ENCODE peak calls at places on chromosomes 5 and 9, in eight cellular contexts. One of them, this sample, is unnamed.

GRCh38 chr5:73321757-73322452 is 126.7 kb downstream of the FOXD1 start:
- DNase-seq in GM23248: peak; percentile 96
- DNase-seq in heart left ventricle: no peak
- DNase-seq in psoas muscle: no peak
- DNase-seq in right atrium auricular region: no peak
- DNase-seq in IMR-90: peak; percentile 97
- DNase-seq in tibial artery: no peak
- DNase-seq in CD8-positive, alpha-beta memory T cell: no peak
- DNase-seq in this sample: no peak

GRCh38 chr9:15277400-15278137 is 29.4 kb downstream of the TTC39B start:
- DNase-seq in GM23248: peak; percentile 55
- DNase-seq in heart left ventricle: no peak
- DNase-seq in psoas muscle: no peak
- DNase-seq in right atrium auricular region: no peak
- DNase-seq in IMR-90: peak; percentile 25
- DNase-seq in tibial artery: no peak
- DNase-seq in CD8-positive, alpha-beta memory T cell: peak; percentile 24
- DNase-seq in this sample: no peak

GRCh38 chr5:53469946-53470687 is 10.3 kb upstream of the FST start:
- DNase-seq in GM23248: no peak
- DNase-seq in heart left ventricle: no peak
- DNase-seq in psoas muscle: no peak
- DNase-seq in right atrium auricular region: no peak
- DNase-seq in IMR-90: peak; percentile 79
- DNase-seq in tibial artery: no peak
- DNase-seq in CD8-positive, alpha-beta memory T cell: no peak
- DNase-seq in this sample: no peak

GRCh38 chr9:129575818-129576217 is 45.1 kb downstream of the C9orf50 start:
- DNase-seq in GM23248: peak; percentile 33
- DNase-seq in heart left ventricle: no peak
- DNase-seq in psoas muscle: no peak
- DNase-seq in right atrium auricular region: no peak
- DNase-seq in IMR-90: peak; percentile 35
- DNase-seq in tibial artery: no peak
- DNase-seq in CD8-positive, alpha-beta memory T cell: no peak
- DNase-seq in this sample: peak; percentile 51

GRCh38 chr5:141958773-141959172 is 771 bp upstream of the PCDH12 start:
- DNase-seq in GM23248: peak; percentile 79
- DNase-seq in heart left ventricle: peak; percentile 54
- DNase-seq in psoas muscle: peak; percentile 41
- DNase-seq in right atrium auricular region: peak; percentile 83
- DNase-seq in IMR-90: peak; percentile 13
- DNase-seq in tibial artery: no peak
- DNase-seq in CD8-positive, alpha-beta memory T cell: no peak
- DNase-seq in this sample: no peak

GRCh38 chr5:37840036-37840909 is at the start of gene GDNF:
- DNase-seq in GM23248: peak; percentile 86
- DNase-seq in heart left ventricle: peak; percentile 65
- DNase-seq in psoas muscle: peak; percentile 44
- DNase-seq in right atrium auricular region: no peak
- DNase-seq in IMR-90: peak; percentile 77
- DNase-seq in tibial artery: no peak
- DNase-seq in CD8-positive, alpha-beta memory T cell: no peak
- DNase-seq in this sample: peak; percentile 36

GRCh38 chr5:68154119-68154857 is 61.3 kb upstream of the PIK3R1 start:
- DNase-seq in GM23248: no peak
- DNase-seq in heart left ventricle: no peak
- DNase-seq in psoas muscle: no peak
- DNase-seq in right atrium auricular region: no peak
- DNase-seq in IMR-90: no peak
- DNase-seq in tibial artery: no peak
- DNase-seq in CD8-positive, alpha-beta memory T cell: no peak
- DNase-seq in this sample: no peak

GRCh38 chr9:37984672-37985611 is 81.0 kb upstream of the SLC25A51 start:
- DNase-seq in GM23248: peak; percentile 94
- DNase-seq in heart left ventricle: peak; percentile 66
- DNase-seq in psoas muscle: peak; percentile 33
- DNase-seq in right atrium auricular region: no peak
- DNase-seq in IMR-90: peak; percentile 72
- DNase-seq in tibial artery: no peak
- DNase-seq in CD8-positive, alpha-beta memory T cell: no peak
- DNase-seq in this sample: no peak

GRCh38 chr9:114518599-114519022 is 13.3 kb upstream of the WHRN start:
- DNase-seq in GM23248: no peak
- DNase-seq in heart left ventricle: no peak
- DNase-seq in psoas muscle: no peak
- DNase-seq in right atrium auricular region: no peak
- DNase-seq in IMR-90: no peak
- DNase-seq in tibial artery: no peak
- DNase-seq in CD8-positive, alpha-beta memory T cell: no peak
- DNase-seq in this sample: no peak

GRCh38 chr9:13928988-13929387 is 385.0 kb downstream of the NFIB start:
- DNase-seq in GM23248: no peak
- DNase-seq in heart left ventricle: no peak
- DNase-seq in psoas muscle: no peak
- DNase-seq in right atrium auricular region: no peak
- DNase-seq in IMR-90: no peak
- DNase-seq in tibial artery: no peak
- DNase-seq in CD8-positive, alpha-beta memory T cell: no peak
- DNase-seq in this sample: no peak
- H3K4me1 ChIP-seq in GM23248: no peaks in the 10 kb centered on the region
- H3K4me1 ChIP-seq in heart left ventricle: peaks cover 15% of the 10 kb centered on the region
- H3K4me1 ChIP-seq in psoas muscle: peaks cover 11% of the 10 kb centered on the region
- H3K4me1 ChIP-seq in right atrium auricular region: peaks cover 12% of the 10 kb centered on the region
- H3K4me1 ChIP-seq in IMR-90: no peaks in the 10 kb centered on the region
- H3K4me1 ChIP-seq in tibial artery: no peaks in the 10 kb centered on the region
- H3K4me1 ChIP-seq in CD8-positive, alpha-beta memory T cell: no peaks in the 10 kb centered on the region
- H3K4me1 ChIP-seq in this sample: no peaks in the 10 kb centered on the region

GRCh38 chr5:175717837-175718236 is 60.0 kb downstream of the HRH2 start:
- DNase-seq in GM23248: no peak
- DNase-seq in heart left ventricle: no peak
- DNase-seq in psoas muscle: no peak
- DNase-seq in right atrium auricular region: no peak
- DNase-seq in IMR-90: no peak
- DNase-seq in tibial artery: no peak
- DNase-seq in CD8-positive, alpha-beta memory T cell: no peak
- DNase-seq in this sample: no peak

GRCh38 chr5:175713930-175714329 is 56.1 kb downstream of the HRH2 start:
- DNase-seq in GM23248: no peak
- DNase-seq in heart left ventricle: no peak
- DNase-seq in psoas muscle: no peak
- DNase-seq in right atrium auricular region: no peak
- DNase-seq in IMR-90: no peak
- DNase-seq in tibial artery: no peak
- DNase-seq in CD8-positive, alpha-beta memory T cell: no peak
- DNase-seq in this sample: no peak

GRCh38 chr5:175714686-175715085 is 56.8 kb downstream of the HRH2 start:
- DNase-seq in GM23248: no peak
- DNase-seq in heart left ventricle: no peak
- DNase-seq in psoas muscle: no peak
- DNase-seq in right atrium auricular region: no peak
- DNase-seq in IMR-90: no peak
- DNase-seq in tibial artery: no peak
- DNase-seq in CD8-positive, alpha-beta memory T cell: no peak
- DNase-seq in this sample: no peak

GRCh38 chr5:175718401-175719108 is 60.7 kb downstream of the HRH2 start:
- DNase-seq in GM23248: peak; percentile 31
- DNase-seq in heart left ventricle: no peak
- DNase-seq in psoas muscle: peak; percentile 49
- DNase-seq in right atrium auricular region: no peak
- DNase-seq in IMR-90: no peak
- DNase-seq in tibial artery: peak; percentile 45
- DNase-seq in CD8-positive, alpha-beta memory T cell: peak; percentile 34
- DNase-seq in this sample: no peak

GRCh38 chr5:175715627-175716522 is 58.0 kb downstream of the HRH2 start:
- DNase-seq in GM23248: no peak
- DNase-seq in heart left ventricle: no peak
- DNase-seq in psoas muscle: no peak
- DNase-seq in right atrium auricular region: no peak
- DNase-seq in IMR-90: no peak
- DNase-seq in tibial artery: no peak
- DNase-seq in CD8-positive, alpha-beta memory T cell: no peak
- DNase-seq in this sample: no peak
- H3K4me1 ChIP-seq in GM23248: no peaks in the 10 kb centered on the region
- H3K4me1 ChIP-seq in heart left ventricle: peaks cover 37% of the 10 kb centered on the region
- H3K4me1 ChIP-seq in psoas muscle: no peaks in the 10 kb centered on the region
- H3K4me1 ChIP-seq in right atrium auricular region: peaks cover 5% of the 10 kb centered on the region
- H3K4me1 ChIP-seq in IMR-90: no peaks in the 10 kb centered on the region
- H3K4me1 ChIP-seq in tibial artery: no peaks in the 10 kb centered on the region
- H3K4me1 ChIP-seq in CD8-positive, alpha-beta memory T cell: no peaks in the 10 kb centered on the region
- H3K4me1 ChIP-seq in this sample: no peaks in the 10 kb centered on the region

DNA sequence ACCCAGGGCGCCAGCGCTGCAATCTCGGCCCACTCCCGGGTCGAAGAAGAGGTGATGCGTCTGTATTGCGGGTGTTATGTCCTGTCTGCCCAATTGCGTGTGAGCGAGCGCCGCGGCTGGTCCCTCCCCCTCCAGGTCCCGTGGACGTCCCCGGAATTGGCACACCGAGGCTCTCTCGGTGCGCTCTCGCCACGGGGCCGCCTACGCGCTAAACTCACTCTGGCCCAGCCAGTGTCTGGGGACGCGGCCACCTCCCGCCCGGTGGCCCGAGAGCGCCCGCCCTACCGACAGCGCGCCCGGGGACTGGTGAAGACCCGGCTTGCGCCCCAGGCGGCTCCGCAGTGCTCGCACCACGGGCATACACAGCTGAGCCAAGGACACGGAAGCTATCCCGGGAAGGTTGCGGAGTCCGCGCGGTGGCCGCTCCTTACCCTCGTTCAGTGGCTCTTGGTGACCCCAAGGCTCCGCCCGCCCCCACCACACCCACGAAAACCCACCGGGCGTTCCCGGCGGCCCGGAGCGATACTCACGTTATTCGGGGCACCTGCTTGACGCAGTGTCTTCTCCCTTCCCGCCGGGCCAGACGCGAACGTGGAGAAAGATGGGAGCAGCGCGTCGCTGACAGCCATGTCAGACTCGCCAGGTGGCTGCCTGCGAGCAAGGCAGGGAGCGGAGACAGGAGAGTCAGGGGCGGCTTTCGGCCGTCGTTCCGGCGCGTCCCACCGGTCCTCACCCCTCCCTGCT is 997 bp downstream of the KLF4 start:
- DNase-seq in GM23248: peak; percentile 91
- DNase-seq in heart left ventricle: peak; percentile 81
- DNase-seq in psoas muscle: peak; percentile 83
- DNase-seq in right atrium auricular region: peak; percentile 87
- DNase-seq in IMR-90: peak; percentile 49
- DNase-seq in tibial artery: peak; percentile 86
- DNase-seq in CD8-positive, alpha-beta memory T cell: no peak
- DNase-seq in this sample: peak; percentile 68
- H3K4me1 ChIP-seq in GM23248: peaks cover 28% of the 10 kb centered on the region
- H3K4me1 ChIP-seq in heart left ventricle: peaks cover 14% of the 10 kb centered on the region
- H3K4me1 ChIP-seq in psoas muscle: peaks cover 24% of the 10 kb centered on the region
- H3K4me1 ChIP-seq in right atrium auricular region: peaks cover 25% of the 10 kb centered on the region
- H3K4me1 ChIP-seq in IMR-90: peaks cover 2% of the 10 kb centered on the region
- H3K4me1 ChIP-seq in tibial artery: no peaks in the 10 kb centered on the region
- H3K4me1 ChIP-seq in CD8-positive, alpha-beta memory T cell: no peaks in the 10 kb centered on the region
- H3K4me1 ChIP-seq in this sample: no peaks in the 10 kb centered on the region

DNA sequence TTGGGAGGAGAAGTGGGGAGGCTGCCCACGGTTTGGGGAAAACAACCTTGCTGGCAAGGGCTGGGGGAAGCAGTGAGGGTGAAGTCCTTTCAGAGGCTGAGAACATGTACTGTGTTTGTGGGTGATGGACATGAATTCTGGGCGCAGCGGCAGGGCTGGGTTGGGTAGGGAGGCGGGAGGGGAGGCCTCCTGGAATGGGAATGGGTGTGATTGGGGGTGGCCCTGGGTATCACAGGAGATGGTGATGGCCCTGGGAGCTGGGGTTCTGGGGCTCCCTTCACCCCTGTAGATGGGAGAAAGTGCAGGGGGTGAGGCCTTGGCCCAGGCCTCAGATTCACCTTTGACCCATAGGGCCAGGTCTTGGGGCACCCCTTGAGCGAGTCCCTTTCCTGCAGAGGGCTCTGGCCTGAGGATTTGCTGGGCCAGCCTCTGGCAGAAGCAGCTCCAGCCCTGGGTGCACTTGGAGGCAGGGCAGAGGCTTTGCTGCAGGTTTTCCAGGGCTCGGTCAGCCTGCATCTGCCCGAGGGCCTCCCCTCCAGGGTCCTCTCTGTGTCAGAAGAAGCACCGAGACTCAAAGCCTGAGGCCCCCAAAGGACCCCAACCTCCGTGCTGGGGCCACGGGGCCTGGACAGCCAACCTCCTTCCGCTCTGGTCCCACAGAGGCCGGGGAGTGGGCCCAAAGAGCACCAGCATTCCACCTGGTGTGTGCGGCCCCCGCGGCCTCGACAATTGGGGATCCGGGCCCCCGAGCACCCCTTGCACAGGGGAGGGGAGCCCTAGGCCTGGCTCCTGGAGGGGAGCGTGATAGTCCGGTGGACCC is 1.4 kb upstream of the TOR4A start:
- DNase-seq in GM23248: no peak
- DNase-seq in heart left ventricle: no peak
- DNase-seq in psoas muscle: no peak
- DNase-seq in right atrium auricular region: no peak
- DNase-seq in IMR-90: no peak
- DNase-seq in tibial artery: no peak
- DNase-seq in CD8-positive, alpha-beta memory T cell: no peak
- DNase-seq in this sample: no peak
- H3K4me1 ChIP-seq in GM23248: peaks cover 8% of the 10 kb centered on the region
- H3K4me1 ChIP-seq in heart left ventricle: peaks cover 78% of the 10 kb centered on the region
- H3K4me1 ChIP-seq in psoas muscle: peaks cover 28% of the 10 kb centered on the region
- H3K4me1 ChIP-seq in right atrium auricular region: peaks cover 76% of the 10 kb centered on the region
- H3K4me1 ChIP-seq in IMR-90: peaks cover 21% of the 10 kb centered on the region
- H3K4me1 ChIP-seq in tibial artery: no peaks in the 10 kb centered on the region
- H3K4me1 ChIP-seq in CD8-positive, alpha-beta memory T cell: peaks cover 22% of the 10 kb centered on the region
- H3K4me1 ChIP-seq in this sample: no peaks in the 10 kb centered on the region